ENCODE peak calls at places on chromosomes 12 and 14, in four cellular contexts. L, F, I and M are unnamed samples.

GRCh38 chr12:53940448-53941014 is 1.9 kb downstream of the HOXC13 start:
- DNase-seq in L (no peak), F (no peak), I (no peak), M (no peak)

GRCh38 chr12:88579941-88580871 is at the start of gene KITLG:
- DNase-seq in L (peak; percentile 66), I (no peak), F (peak; percentile 89), M (peak; percentile 69)

GRCh38 chr14:67820428-67820881 is 876 bp downstream of the RAD51B start:
- DNase-seq in F (no peak), I (peak; percentile 39), L (no peak), M (no peak)

GRCh38 chr14:63130531-63130930 is 73.7 kb upstream of the RHOJ start:
- DNase-seq in F (no peak), L (no peak), I (no peak), M (no peak)

GRCh38 chr14:90140298-90140955 is 78.6 kb downstream of the KCNK13 start:
- DNase-seq in F (no peak), I (no peak), L (no peak), M (no peak)

GRCh38 chr12:18837025-18837424 is 99.1 kb downstream of the CAPZA3 start:
- DNase-seq in F (no peak), I (no peak), L (no peak), M (no peak)

GRCh38 chr14:31047503-31047902 is 21.3 kb upstream of the STRN3 start:
- DNase-seq in I (no peak), L (no peak), F (no peak), M (no peak)

GRCh38 chr12:26845984-26846383 is 13.0 kb upstream of the ITPR2 start:
- DNase-seq in L (no peak), F (no peak), I (no peak), M (no peak)

GRCh38 chr12:10395390-10395998 is 5.7 kb upstream of the KLRK1 start:
- DNase-seq in L (no peak), F (peak; percentile 42), I (peak; percentile 68), M (no peak)

GRCh38 chr12:131063960-131064359 is 110.3 kb downstream of the ADGRD1 start:
- DNase-seq in F (no peak), I (no peak), L (no peak), M (no peak)

GRCh38 chr12:990649-991349 is at the start of gene ERC1:
- DNase-seq in L (no peak), F (peak; percentile 93), I (no peak), M (peak; percentile 93)

GRCh38 chr12:1907652-1908611 is 10.5 kb downstream of the CACNA2D4 start:
- DNase-seq in F (no peak), L (no peak), I (no peak), M (peak; percentile 48)

GRCh38 chr14:23371865-23372264 is 744 bp upstream of the IL25 start:
- DNase-seq in L (no peak), F (no peak), I (no peak), M (no peak)

GRCh38 chr12:92445253-92446081 is 257.3 kb upstream of the PLEKHG7 start:
- DNase-seq in L (no peak), I (no peak), F (no peak), M (no peak)

GRCh38 chr14:95290769-95291440 is 28.8 kb downstream of the CLMN start:
- DNase-seq in L (no peak), I (no peak), F (no peak), M (peak; percentile 80)

GRCh38 chr14:87066221-87066817 is 926.7 kb downstream of the GALC start:
- DNase-seq in I (no peak), F (no peak), L (no peak), M (no peak)

GRCh38 chr12:112303004-112303403 is 79.2 kb downstream of the HECTD4 start:
- DNase-seq in I (no peak), F (no peak), L (no peak), M (no peak)

DNA sequence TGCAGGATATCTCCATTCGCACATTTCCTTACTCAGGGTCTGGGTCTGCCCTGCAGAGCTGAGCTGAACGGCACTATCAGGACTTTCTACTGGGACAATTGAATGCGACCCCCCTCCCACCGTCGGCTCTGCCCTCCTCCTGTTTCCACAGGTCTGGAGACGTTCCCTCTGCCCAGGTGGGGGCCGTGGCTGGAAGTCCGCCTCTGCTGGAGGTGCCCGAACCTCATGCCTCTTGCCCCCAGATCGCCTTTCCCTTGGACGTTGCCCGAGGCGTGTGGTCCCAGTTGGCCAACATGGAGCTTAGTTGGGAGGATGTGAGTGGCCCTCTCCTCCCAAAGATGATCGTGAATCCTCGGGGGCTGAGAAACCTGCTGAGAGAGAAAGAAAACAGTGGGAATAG is 21.2 kb upstream of the KLC1 start:
- DNase-seq in F (no peak), L (no peak), I (no peak), M (no peak)
- H3K4me3 ChIP-seq in F (no peak overlapping the region), L (no peak overlapping the region), I (no peak overlapping the region), M (peak overlapping the region; percentile 51)

DNA sequence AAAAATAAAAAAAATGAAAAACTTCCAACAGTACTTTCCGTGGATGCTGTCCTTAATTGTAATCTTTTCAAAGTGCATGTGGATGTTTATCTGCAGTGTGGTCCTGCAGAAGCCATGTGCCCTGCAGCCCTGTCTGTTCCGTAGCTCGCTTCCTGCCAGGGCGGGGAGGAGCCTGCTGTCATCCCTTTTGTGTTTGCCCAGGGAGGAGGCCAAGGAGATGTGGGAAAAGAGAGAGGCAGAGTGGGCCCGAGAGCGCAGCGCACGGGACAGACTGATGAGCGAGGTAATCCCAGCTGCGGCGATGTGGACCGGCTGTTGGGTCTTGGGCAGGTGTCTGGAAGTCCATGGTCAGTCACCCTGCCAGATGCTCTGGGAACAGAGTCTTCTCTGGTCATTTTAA is 12.7 kb downstream of the TCHP start:
- DNase-seq in L (no peak), I (no peak), F (no peak), M (peak; percentile 60)
- H3K36me3 ChIP-seq in L (no peaks in the 10 kb centered on the region), I (peaks cover 4% of the 10 kb centered on the region), F (no peaks in the 10 kb centered on the region), M (peaks cover 69% of the 10 kb centered on the region)

GRCh38 chr14:104695660-104696000 is 6.2 kb downstream of the INF2 start:
- DNase-seq in I (no peak), L (no peak), F (no peak), M (no peak)
- H3K4me1 ChIP-seq in I (peaks cover 83% of the 10 kb centered on the region), L (peaks cover 16% of the 10 kb centered on the region), F (peaks cover 6% of the 10 kb centered on the region), M (peaks cover 8% of the 10 kb centered on the region)

GRCh38 chr12:125284945-125285344 is 219.7 kb downstream of the AACS start:
- DNase-seq in I (no peak), L (no peak), F (no peak), M (no peak)

GRCh38 chr12:125280482-125281377 is 215.5 kb downstream of the AACS start:
- DNase-seq in I (no peak), L (peak; percentile 77), F (no peak), M (no peak)

GRCh38 chr12:125284087-125284486 is 218.9 kb downstream of the AACS start:
- DNase-seq in F (no peak), I (no peak), L (no peak), M (no peak)

GRCh38 chr12:125286005-125286727 is 220.9 kb downstream of the AACS start:
- DNase-seq in F (no peak), I (no peak), L (no peak), M (no peak)

GRCh38 chr12:125283521-125283920 is 218.3 kb downstream of the AACS start:
- DNase-seq in I (no peak), L (no peak), F (no peak), M (no peak)
- H3K4me3 ChIP-seq in I (no peak overlapping the region), L (no peak overlapping the region), F (no peak overlapping the region), M (no peak overlapping the region)

GRCh38 chr14:64417771-64418125 is 29.6 kb downstream of the MTHFD1 start:
- DNase-seq in I (no peak), F (no peak), L (no peak), M (no peak)

GRCh38 chr14:64417042-64417770 is 29.1 kb downstream of the MTHFD1 start:
- DNase-seq in I (no peak), L (no peak), F (no peak), M (no peak)

GRCh38 chr14:64419003-64419402 is 30.9 kb downstream of the MTHFD1 start:
- DNase-seq in F (no peak), I (no peak), L (no peak), M (no peak)

GRCh38 chr14:64412237-64412636 is 24.1 kb downstream of the MTHFD1 start:
- DNase-seq in I (no peak), F (no peak), L (no peak), M (no peak)

DNA sequence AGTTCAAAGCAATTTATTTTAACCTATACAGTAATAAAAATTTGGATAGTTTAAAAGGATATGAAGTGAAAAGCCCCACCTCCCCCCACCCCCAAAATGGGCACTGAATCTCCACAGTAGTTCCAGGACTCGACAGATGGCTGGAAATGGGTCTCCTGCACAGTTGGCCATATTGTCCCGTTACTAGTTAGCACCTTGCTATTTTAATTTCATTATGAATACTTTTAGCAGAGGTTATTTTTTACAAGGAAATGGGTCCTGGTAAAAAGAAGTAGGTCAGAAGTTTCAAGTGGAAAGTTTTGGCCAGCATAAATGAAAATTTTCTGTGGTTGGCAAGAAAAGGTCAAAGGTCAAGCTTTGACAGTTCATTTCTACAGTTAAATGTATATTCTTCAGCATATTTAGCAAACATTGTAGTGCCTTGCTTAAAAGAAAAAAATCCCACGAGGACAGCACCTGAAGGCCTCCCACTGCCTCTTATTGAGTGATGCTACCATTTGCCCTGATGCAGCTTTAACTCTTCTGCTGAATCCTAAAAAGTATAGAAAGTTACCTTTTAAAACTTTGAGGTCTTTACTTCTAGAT is 28.3 kb downstream of the MTHFD1 start:
- DNase-seq in L (no peak), F (no peak), I (no peak), M (no peak)
- H3K36me3 ChIP-seq in L (peaks cover 34% of the 10 kb centered on the region), F (no peaks in the 10 kb centered on the region), I (peaks cover 7% of the 10 kb centered on the region), M (peaks cover 93% of the 10 kb centered on the region)

GRCh38 chr12:12996235-12996634 is 3.8 kb downstream of the HEBP1 start:
- DNase-seq in L (no peak), F (no peak), I (no peak), M (no peak)
- H3K4me1 ChIP-seq in L (peaks cover under 1% of the 10 kb centered on the region), F (peaks cover 10% of the 10 kb centered on the region), I (no peaks in the 10 kb centered on the region), M (peaks cover 3% of the 10 kb centered on the region)

DNA sequence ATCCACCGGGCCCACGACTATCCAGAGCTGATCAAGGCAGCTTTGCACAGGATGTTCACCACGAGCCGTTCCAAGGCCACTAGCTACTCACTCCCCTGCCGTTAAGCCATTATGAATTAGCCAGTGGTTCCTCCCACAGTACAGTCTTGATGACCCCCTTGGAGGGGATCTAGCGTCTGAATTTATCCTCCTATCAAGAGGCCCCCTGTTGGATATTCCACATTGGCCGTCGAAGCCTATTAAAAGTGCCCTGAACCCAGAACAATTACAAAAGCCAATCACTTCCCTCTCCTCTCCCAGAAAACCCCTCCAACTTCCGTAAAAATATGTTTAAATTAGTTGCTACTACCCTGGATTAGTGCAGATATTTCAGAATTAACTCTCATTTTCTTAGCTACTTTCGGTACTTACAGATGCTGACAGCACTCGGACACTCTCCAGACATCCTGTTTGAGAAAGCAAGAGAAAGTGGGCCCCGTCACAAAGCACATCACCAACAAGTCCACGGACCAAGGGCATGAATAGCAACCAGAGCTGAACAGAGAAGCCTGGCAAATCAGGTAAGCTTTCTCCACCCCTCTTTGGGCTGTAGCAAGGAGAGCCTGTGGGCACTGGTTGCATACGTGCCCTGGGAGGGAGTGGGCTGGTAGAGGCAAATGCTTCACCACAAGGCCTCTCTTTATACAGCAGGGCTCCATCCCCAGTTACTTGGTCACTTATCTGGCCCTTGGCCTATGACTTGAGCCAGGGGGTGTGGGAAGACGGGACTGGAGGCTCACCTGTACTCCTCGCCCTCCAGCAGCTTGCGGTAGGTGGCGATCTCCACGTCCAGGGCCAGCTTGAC is 5.3 kb downstream of the KRT3 start:
- DNase-seq in F (no peak), I (no peak), L (no peak), M (no peak)
- H3K4me3 ChIP-seq in F (no peak overlapping the region), I (no peak overlapping the region), L (no peak overlapping the region), M (no peak overlapping the region)